ENCODE peak calls at places on chromosomes 4 and X, in ten cellular contexts. One of them, this sample, is unnamed.

GRCh38 chr4:154982187-154983047 is 201.3 kb downstream of the RBM46 start:
- DNase-seq in LoVo: peak
- DNase-seq in stimulated activated CD4-positive, alpha-beta T cell treated with anti-CD3 and anti-CD28 coated beads, Interleukin-12 subunit alpha, Interleukin-12 subunit beta, amount 100 ng/mL, for 4 hours: peak
- DNase-seq in substantia nigra: no peak
- DNase-seq in mesendoderm: peak
- DNase-seq in endodermal cell: peak
- DNase-seq in stimulated activated naive B cell treated with anti-CD40 and anti-IgM and Interleukin-4, amounts not matched to agents 10 μg/mL and 1 μg/mL and 100 μg/mL, for 72 hours: peak
- DNase-seq in activated T-cell treated with anti-CD3 and anti-CD28 coated beads, Interleukin-2, amount 50 U/mL, for 72 hours: peak
- DNase-seq in adrenal gland: peak
- DNase-seq in fibroblast of pulmonary artery: peak
- DNase-seq in this sample: peak

GRCh38 chr4:140621161-140621560 is 52.4 kb upstream of the UCP1 start:
- DNase-seq in adrenal gland: no peak
- DNase-seq in LoVo: no peak
- DNase-seq in endodermal cell: no peak
- DNase-seq in mesendoderm: no peak
- DNase-seq in substantia nigra: no peak
- DNase-seq in stimulated activated CD4-positive, alpha-beta T cell treated with anti-CD3 and anti-CD28 coated beads, Interleukin-12 subunit alpha, Interleukin-12 subunit beta, amount 100 ng/mL, for 4 hours: no peak
- DNase-seq in stimulated activated naive B cell treated with anti-CD40 and anti-IgM and Interleukin-4, amounts not matched to agents 10 μg/mL and 1 μg/mL and 100 μg/mL, for 72 hours: no peak
- DNase-seq in activated T-cell treated with anti-CD3 and anti-CD28 coated beads, Interleukin-2, amount 50 U/mL, for 72 hours: no peak
- DNase-seq in fibroblast of pulmonary artery: no peak
- DNase-seq in this sample: no peak

GRCh38 chr4:87916636-87917035 is 58.9 kb upstream of the SPP1 start:
- DNase-seq in stimulated activated naive B cell treated with anti-CD40 and anti-IgM and Interleukin-4, amounts not matched to agents 10 μg/mL and 1 μg/mL and 100 μg/mL, for 72 hours: no peak
- DNase-seq in endodermal cell: peak
- DNase-seq in LoVo: no peak
- DNase-seq in activated T-cell treated with anti-CD3 and anti-CD28 coated beads, Interleukin-2, amount 50 U/mL, for 72 hours: no peak
- DNase-seq in adrenal gland: no peak
- DNase-seq in fibroblast of pulmonary artery: no peak
- DNase-seq in substantia nigra: no peak
- DNase-seq in mesendoderm: peak
- DNase-seq in stimulated activated CD4-positive, alpha-beta T cell treated with anti-CD3 and anti-CD28 coated beads, Interleukin-12 subunit alpha, Interleukin-12 subunit beta, amount 100 ng/mL, for 4 hours: no peak
- DNase-seq in this sample: no peak

GRCh38 chrX:19840899-19841648 is 46.3 kb downstream of the SH3KBP1 start:
- DNase-seq in adrenal gland: no peak
- DNase-seq in stimulated activated naive B cell treated with anti-CD40 and anti-IgM and Interleukin-4, amounts not matched to agents 10 μg/mL and 1 μg/mL and 100 μg/mL, for 72 hours: no peak
- DNase-seq in stimulated activated CD4-positive, alpha-beta T cell treated with anti-CD3 and anti-CD28 coated beads, Interleukin-12 subunit alpha, Interleukin-12 subunit beta, amount 100 ng/mL, for 4 hours: no peak
- DNase-seq in mesendoderm: peak
- DNase-seq in endodermal cell: peak
- DNase-seq in activated T-cell treated with anti-CD3 and anti-CD28 coated beads, Interleukin-2, amount 50 U/mL, for 72 hours: peak
- DNase-seq in substantia nigra: no peak
- DNase-seq in LoVo: no peak
- DNase-seq in fibroblast of pulmonary artery: no peak
- DNase-seq in this sample: peak

GRCh38 chr4:77146426-77147399 is 10.3 kb upstream of the CCNG2 start:
- DNase-seq in stimulated activated naive B cell treated with anti-CD40 and anti-IgM and Interleukin-4, amounts not matched to agents 10 μg/mL and 1 μg/mL and 100 μg/mL, for 72 hours: no peak
- DNase-seq in endodermal cell: no peak
- DNase-seq in stimulated activated CD4-positive, alpha-beta T cell treated with anti-CD3 and anti-CD28 coated beads, Interleukin-12 subunit alpha, Interleukin-12 subunit beta, amount 100 ng/mL, for 4 hours: no peak
- DNase-seq in fibroblast of pulmonary artery: no peak
- DNase-seq in substantia nigra: no peak
- DNase-seq in adrenal gland: no peak
- DNase-seq in activated T-cell treated with anti-CD3 and anti-CD28 coated beads, Interleukin-2, amount 50 U/mL, for 72 hours: no peak
- DNase-seq in LoVo: peak
- DNase-seq in mesendoderm: peak
- DNase-seq in this sample: no peak

GRCh38 chr4:156606444-156607197 is 365.0 kb downstream of the PDGFC start:
- DNase-seq in LoVo: no peak
- DNase-seq in activated T-cell treated with anti-CD3 and anti-CD28 coated beads, Interleukin-2, amount 50 U/mL, for 72 hours: no peak
- DNase-seq in mesendoderm: no peak
- DNase-seq in substantia nigra: no peak
- DNase-seq in stimulated activated naive B cell treated with anti-CD40 and anti-IgM and Interleukin-4, amounts not matched to agents 10 μg/mL and 1 μg/mL and 100 μg/mL, for 72 hours: no peak
- DNase-seq in fibroblast of pulmonary artery: peak
- DNase-seq in stimulated activated CD4-positive, alpha-beta T cell treated with anti-CD3 and anti-CD28 coated beads, Interleukin-12 subunit alpha, Interleukin-12 subunit beta, amount 100 ng/mL, for 4 hours: no peak
- DNase-seq in adrenal gland: no peak
- DNase-seq in endodermal cell: no peak
- DNase-seq in this sample: no peak

GRCh38 chr4:107825072-107825789 is 499 bp downstream of the SGMS2 start:
- DNase-seq in endodermal cell: peak
- DNase-seq in stimulated activated naive B cell treated with anti-CD40 and anti-IgM and Interleukin-4, amounts not matched to agents 10 μg/mL and 1 μg/mL and 100 μg/mL, for 72 hours: no peak
- DNase-seq in stimulated activated CD4-positive, alpha-beta T cell treated with anti-CD3 and anti-CD28 coated beads, Interleukin-12 subunit alpha, Interleukin-12 subunit beta, amount 100 ng/mL, for 4 hours: peak
- DNase-seq in mesendoderm: peak
- DNase-seq in adrenal gland: peak
- DNase-seq in activated T-cell treated with anti-CD3 and anti-CD28 coated beads, Interleukin-2, amount 50 U/mL, for 72 hours: no peak
- DNase-seq in substantia nigra: no peak
- DNase-seq in fibroblast of pulmonary artery: peak
- DNase-seq in LoVo: peak
- DNase-seq in this sample: no peak

GRCh38 chr4:150080875-150081274 is 2.6 kb downstream of the DCLK2 start:
- DNase-seq in adrenal gland: no peak
- DNase-seq in activated T-cell treated with anti-CD3 and anti-CD28 coated beads, Interleukin-2, amount 50 U/mL, for 72 hours: no peak
- DNase-seq in stimulated activated naive B cell treated with anti-CD40 and anti-IgM and Interleukin-4, amounts not matched to agents 10 μg/mL and 1 μg/mL and 100 μg/mL, for 72 hours: no peak
- DNase-seq in endodermal cell: no peak
- DNase-seq in LoVo: no peak
- DNase-seq in fibroblast of pulmonary artery: no peak
- DNase-seq in stimulated activated CD4-positive, alpha-beta T cell treated with anti-CD3 and anti-CD28 coated beads, Interleukin-12 subunit alpha, Interleukin-12 subunit beta, amount 100 ng/mL, for 4 hours: no peak
- DNase-seq in mesendoderm: no peak
- DNase-seq in substantia nigra: no peak
- DNase-seq in this sample: no peak

GRCh38 chrX:15755091-15755490 is 17.0 kb downstream of the CA5B start:
- DNase-seq in LoVo: no peak
- DNase-seq in stimulated activated naive B cell treated with anti-CD40 and anti-IgM and Interleukin-4, amounts not matched to agents 10 μg/mL and 1 μg/mL and 100 μg/mL, for 72 hours: no peak
- DNase-seq in stimulated activated CD4-positive, alpha-beta T cell treated with anti-CD3 and anti-CD28 coated beads, Interleukin-12 subunit alpha, Interleukin-12 subunit beta, amount 100 ng/mL, for 4 hours: no peak
- DNase-seq in fibroblast of pulmonary artery: no peak
- DNase-seq in mesendoderm: no peak
- DNase-seq in adrenal gland: no peak
- DNase-seq in activated T-cell treated with anti-CD3 and anti-CD28 coated beads, Interleukin-2, amount 50 U/mL, for 72 hours: no peak
- DNase-seq in endodermal cell: no peak
- DNase-seq in substantia nigra: no peak
- DNase-seq in this sample: no peak

GRCh38 chrX:17475820-17476219 is 100.8 kb downstream of the NHS start:
- DNase-seq in fibroblast of pulmonary artery: peak
- DNase-seq in endodermal cell: no peak
- DNase-seq in substantia nigra: no peak
- DNase-seq in mesendoderm: no peak
- DNase-seq in stimulated activated CD4-positive, alpha-beta T cell treated with anti-CD3 and anti-CD28 coated beads, Interleukin-12 subunit alpha, Interleukin-12 subunit beta, amount 100 ng/mL, for 4 hours: no peak
- DNase-seq in adrenal gland: no peak
- DNase-seq in stimulated activated naive B cell treated with anti-CD40 and anti-IgM and Interleukin-4, amounts not matched to agents 10 μg/mL and 1 μg/mL and 100 μg/mL, for 72 hours: no peak
- DNase-seq in activated T-cell treated with anti-CD3 and anti-CD28 coated beads, Interleukin-2, amount 50 U/mL, for 72 hours: no peak
- DNase-seq in LoVo: no peak
- DNase-seq in this sample: no peak

GRCh38 chr4:1628892-1629703 is 55.0 kb downstream of the FAM53A start:
- DNase-seq in adrenal gland: peak
- DNase-seq in fibroblast of pulmonary artery: peak
- DNase-seq in stimulated activated naive B cell treated with anti-CD40 and anti-IgM and Interleukin-4, amounts not matched to agents 10 μg/mL and 1 μg/mL and 100 μg/mL, for 72 hours: peak
- DNase-seq in stimulated activated CD4-positive, alpha-beta T cell treated with anti-CD3 and anti-CD28 coated beads, Interleukin-12 subunit alpha, Interleukin-12 subunit beta, amount 100 ng/mL, for 4 hours: peak
- DNase-seq in mesendoderm: peak
- DNase-seq in LoVo: peak
- DNase-seq in endodermal cell: peak
- DNase-seq in activated T-cell treated with anti-CD3 and anti-CD28 coated beads, Interleukin-2, amount 50 U/mL, for 72 hours: peak
- DNase-seq in substantia nigra: peak
- DNase-seq in this sample: peak

GRCh38 chr4:104915864-104916263 is 230.8 kb upstream of the TET2 start:
- DNase-seq in stimulated activated naive B cell treated with anti-CD40 and anti-IgM and Interleukin-4, amounts not matched to agents 10 μg/mL and 1 μg/mL and 100 μg/mL, for 72 hours: no peak
- DNase-seq in substantia nigra: no peak
- DNase-seq in stimulated activated CD4-positive, alpha-beta T cell treated with anti-CD3 and anti-CD28 coated beads, Interleukin-12 subunit alpha, Interleukin-12 subunit beta, amount 100 ng/mL, for 4 hours: no peak
- DNase-seq in mesendoderm: no peak
- DNase-seq in fibroblast of pulmonary artery: no peak
- DNase-seq in adrenal gland: no peak
- DNase-seq in endodermal cell: peak
- DNase-seq in activated T-cell treated with anti-CD3 and anti-CD28 coated beads, Interleukin-2, amount 50 U/mL, for 72 hours: no peak
- DNase-seq in LoVo: no peak
- DNase-seq in this sample: no peak